ENCODE peak calls at places on chromosomes 4 and X, in eight cellular contexts. B is amniotic epithelial cell; G is neuronal stem cell; P is NCI-H446 treated with DMSO at 0.1 percent for 48 hours; E is HCT116; Q is NCI-H1417; W is NCI-H1092; R is activated CD4-positive, alpha-beta T cell treated with anti-CD3 and anti-CD28 coated beads, Interleukin-2, amount 10 ng/mL, durations not matched to agents 7 days and 5 days. I is an unnamed sample.

GRCh38 chrX:40496728-40497127 is 84.0 kb upstream of the ATP6AP2 start:
- DNase-seq in W (peak; percentile 12), P (no peak), R (no peak), E (no peak), Q (no peak), B (no peak), G (no peak), I (no peak)

GRCh38 chr4:127309360-127310095 is 323.2 kb upstream of the INTU start:
- DNase-seq in E (peak; percentile 21), Q (no peak), R (no peak), P (no peak), G (no peak), W (no peak), B (peak; percentile 12), I (no peak)

GRCh38 chr4:64250488-64250887 is 158.8 kb downstream of the TECRL start:
- DNase-seq in P (peak; percentile 95), R (no peak), Q (no peak), G (no peak), B (no peak), W (no peak), E (no peak), I (no peak)

GRCh38 chr4:16464651-16465050 is 238.4 kb upstream of the TAPT1 start:
- DNase-seq in R (no peak), Q (no peak), W (no peak), B (no peak), E (no peak), G (no peak), P (no peak), I (no peak)

GRCh38 chr4:105951198-105951597 is 55.9 kb downstream of the NPNT start:
- DNase-seq in E (no peak), W (no peak), R (no peak), Q (no peak), G (no peak), P (no peak), B (peak; percentile 90), I (no peak)

GRCh38 chr4:151031831-151032605 is 16.9 kb upstream of the LRBA start:
- DNase-seq in Q (no peak), G (no peak), E (no peak), B (peak; percentile 68), P (no peak), W (no peak), R (no peak), I (no peak)

GRCh38 chrX:130848763-130849162 is 54.2 kb downstream of the ENOX2 start:
- DNase-seq in R (no peak), Q (no peak), B (no peak), P (no peak), G (no peak), W (no peak), E (no peak), I (no peak)

GRCh38 chrX:35726176-35726575 is 72.0 kb upstream of the MAGEB16 start:
- DNase-seq in R (no peak), P (no peak), G (no peak), E (no peak), W (no peak), Q (no peak), B (peak; percentile 22), I (no peak)

GRCh38 chr4:168705121-168705520 is 208.3 kb downstream of the PALLD start:
- DNase-seq in E (no peak), P (no peak), R (no peak), W (no peak), B (peak; percentile 72), Q (no peak), G (no peak), I (no peak)

GRCh38 chrX:103586314-103586646 is 965 bp downstream of the TCEAL4 start:
- DNase-seq in W (no peak), E (no peak), R (no peak), P (no peak), G (no peak), Q (no peak), B (peak; percentile 37), I (no peak)

GRCh38 chr4:168039593-168039992 is 52.7 kb upstream of the ANXA10 start:
- DNase-seq in G (no peak), P (no peak), Q (no peak), R (no peak), W (no peak), B (no peak), E (no peak), I (no peak)

GRCh38 chr4:65845169-65845568 is 174.9 kb upstream of the EPHA5 start:
- DNase-seq in G (no peak), E (no peak), B (no peak), R (no peak), Q (no peak), P (no peak), W (no peak), I (no peak)

GRCh38 chr4:89119836-89120235 is 8.5 kb downstream of the TIGD2 start:
- DNase-seq in P (no peak), Q (no peak), E (no peak), G (no peak), W (no peak), B (peak; percentile 47), R (no peak), I (no peak)

GRCh38 chr4:1300466-1301455 is 11.1 kb downstream of the MAEA start:
- DNase-seq in P (no peak), E (no peak), Q (no peak), W (no peak), B (peak; percentile 98), G (no peak), R (peak; percentile 39), I (no peak)

GRCh38 chr4:55754754-55755350 is 64.7 kb upstream of the EXOC1L start:
- DNase-seq in P (no peak), B (peak; percentile 87), R (no peak), E (peak; percentile 13), G (no peak), W (no peak), Q (no peak), I (no peak)

GRCh38 chr4:158015241-158015640 is 157.6 kb downstream of the GASK1B start:
- DNase-seq in W (no peak), G (no peak), P (peak; percentile 12), R (no peak), E (no peak), Q (no peak), B (peak; percentile 83), I (no peak)

GRCh38 chr4:10212400-10212799 is 95.8 kb upstream of the WDR1 start:
- DNase-seq in W (no peak), R (no peak), E (no peak), G (no peak), P (no peak), B (no peak), Q (no peak), I (no peak)

GRCh38 chr4:41209187-41209586 is 5.2 kb downstream of the APBB2 start:
- DNase-seq in E (no peak), R (no peak), P (no peak), G (no peak), B (no peak), W (no peak), Q (no peak), I (no peak)

GRCh38 chrX:136780738-136781137 is at the start of gene ARHGEF6:
- DNase-seq in W (no peak), G (no peak), B (no peak), P (no peak), Q (no peak), R (peak; percentile 52), E (no peak), I (no peak)

GRCh38 chrX:133580630-133581029 is 165.3 kb upstream of the GPC4 start:
- DNase-seq in B (no peak), Q (no peak), E (no peak), G (no peak), W (no peak), R (no peak), P (peak; percentile 68), I (no peak)

GRCh38 chrX:13763489-13763888 is 28.9 kb downstream of the OFD1 start:
- DNase-seq in B (no peak), G (no peak), W (peak; percentile 4), Q (no peak), R (no peak), P (no peak), E (no peak), I (no peak)

GRCh38 chr4:27463816-27464215 is 603.2 kb downstream of the STIM2 start:
- DNase-seq in Q (no peak), W (no peak), B (peak; percentile 15), P (no peak), G (no peak), E (peak; percentile 54), R (no peak), I (no peak)

GRCh38 chr4:113209652-113210320 is 160.3 kb downstream of the ANK2 start:
- DNase-seq in E (no peak), W (no peak), R (no peak), Q (no peak), P (no peak), G (no peak), B (no peak), I (no peak)

GRCh38 chr4:26953361-26953760 is 92.7 kb downstream of the STIM2 start:
- DNase-seq in B (no peak), R (no peak), E (no peak), G (no peak), P (no peak), W (no peak), Q (no peak), I (no peak)

GRCh38 chr4:185020293-185020808 is 2.1 kb downstream of the HELT start:
- DNase-seq in R (no peak), Q (no peak), W (no peak), B (peak; percentile 14), G (no peak), E (no peak), P (no peak), I (no peak)

GRCh38 chrX:72255445-72255844 is 16.6 kb upstream of the ERCC6L start:
- DNase-seq in W (peak; percentile 82), E (no peak), R (no peak), Q (peak; percentile 65), G (no peak), B (no peak), P (no peak), I (peak; percentile 90)

GRCh38 chr4:675036-675804 is 878 bp downstream of the MYL5 start:
- DNase-seq in R (no peak), W (no peak), E (no peak), G (no peak), Q (no peak), P (no peak), B (no peak), I (no peak)

GRCh38 chrX:40531056-40531826 is 49.5 kb upstream of the ATP6AP2 start:
- DNase-seq in E (no peak), B (no peak), W (no peak), Q (no peak), R (no peak), P (no peak), G (no peak), I (no peak)

GRCh38 chr4:143294310-143294709 is 42.4 kb upstream of the GAB1 start:
- DNase-seq in W (no peak), G (no peak), R (no peak), Q (no peak), B (no peak), E (no peak), P (peak; percentile 65), I (no peak)

GRCh38 chrX:44669626-44670025 is 127.0 kb upstream of the FUNDC1 start:
- DNase-seq in P (peak; percentile 3), E (no peak), G (no peak), B (no peak), Q (no peak), W (no peak), R (no peak), I (no peak)

GRCh38 chrX:153460826-153461225 is 9.6 kb downstream of the HAUS7 start:
- DNase-seq in B (peak; percentile 35), P (no peak), R (peak; percentile 39), W (peak; percentile 18), Q (peak; percentile 41), G (no peak), E (no peak), I (no peak)

GRCh38 chrX:43975747-43976146 is 2.6 kb upstream of the NDP start:
- DNase-seq in Q (no peak), P (no peak), R (no peak), W (no peak), E (no peak), B (no peak), G (no peak), I (no peak)

GRCh38 chr4:170008376-170008775 is 17.8 kb downstream of the MFAP3L start:
- DNase-seq in E (no peak), P (no peak), R (no peak), Q (no peak), W (no peak), G (no peak), B (no peak), I (no peak)

GRCh38 chr4:120864969-120865368 is 57.6 kb downstream of the PRDM5 start:
- DNase-seq in R (no peak), B (no peak), P (peak; percentile 56), E (no peak), Q (no peak), W (no peak), G (no peak), I (no peak)

I was measured in NCI-H1436 treated with DMSO at 0.1 percent for 48 hours.